ENCODE peak calls at places on chromosomes 6 and 20, in four cellular contexts. Y, B, C and G are unnamed samples.

GRCh38 chr6:3778701-3779573 is 27.4 kb upstream of the PXDC1 start:
- DNase-seq in Y (no peak), B (no peak), C (no peak), G (no peak)

GRCh38 chr6:130136803-130137202 is 85.9 kb downstream of the SAMD3 start:
- DNase-seq in Y (no peak), B (no peak), C (no peak), G (peak; percentile 21)

GRCh38 chr6:159180001-159180400 is 10.8 kb downstream of the FNDC1 start:
- DNase-seq in Y (no peak), B (peak; percentile 64), C (no peak), G (no peak)

GRCh38 chr6:42467651-42468050 is 15.9 kb upstream of the TRERF1 start:
- DNase-seq in Y (no peak), B (no peak), C (no peak), G (no peak)

GRCh38 chr20:61756446-61756845 is 309.2 kb downstream of the TAF4 start:
- DNase-seq in Y (no peak), B (no peak), C (no peak), G (no peak)

GRCh38 chr6:167735498-167736201 is 91.1 kb upstream of the AFDN start:
- DNase-seq in Y (no peak), B (no peak), C (no peak), G (no peak)

GRCh38 chr20:64255361-64256281 is at the start of gene PCMTD2:
- DNase-seq in Y (peak; percentile 88), B (peak; percentile 49), C (peak; percentile 75), G (peak; percentile 43)

GRCh38 chr6:34723203-34723602 is 26.6 kb upstream of the ILRUN start:
- DNase-seq in Y (no peak), B (peak; percentile 3), C (no peak), G (peak; percentile 13)

GRCh38 chr6:41471064-41471895 is 74.9 kb upstream of the FOXP4 start:
- DNase-seq in Y (no peak), B (no peak), C (no peak), G (no peak)

GRCh38 chr6:23656826-23657225 is 469.2 kb upstream of the NRSN1 start:
- DNase-seq in Y (no peak), B (no peak), C (no peak), G (no peak)

GRCh38 chr20:41361757-41362747 is 4.6 kb downstream of the EMILIN3 start:
- DNase-seq in Y (no peak), B (no peak), C (no peak), G (no peak)

GRCh38 chr20:33187491-33187890 is 19.5 kb downstream of the BPIFA2 start:
- DNase-seq in Y (no peak), B (no peak), C (no peak), G (no peak)

GRCh38 chr6:42813906-42814444 is 32.1 kb downstream of the BICRAL start:
- DNase-seq in Y (no peak), B (no peak), C (no peak), G (no peak)

GRCh38 chr20:692044-692443 is 16.4 kb upstream of the SCRT2 start:
- DNase-seq in Y (no peak), B (no peak), C (no peak), G (no peak)

GRCh38 chr20:57897156-57897874 is 187.5 kb upstream of the PMEPA1 start:
- DNase-seq in Y (no peak), B (no peak), C (no peak), G (no peak)

GRCh38 chr6:106309766-106310373 is 15.7 kb downstream of the ATG5 start:
- DNase-seq in Y (no peak), B (no peak), C (no peak), G (no peak)

GRCh38 chr20:49583669-49584417 is 15.9 kb upstream of the PTGIS start:
- DNase-seq in Y (no peak), B (peak; percentile 91), C (peak; percentile 91), G (peak; percentile 88)

GRCh38 chr6:14068133-14068532 is 49.4 kb upstream of the CD83 start:
- DNase-seq in Y (no peak), B (peak; percentile 30), C (no peak), G (peak; percentile 80)

GRCh38 chr6:119431799-119432198 is 82.2 kb upstream of the MAN1A1 start:
- DNase-seq in Y (no peak), B (no peak), C (no peak), G (no peak)

GRCh38 chr6:11830520-11830919 is 51.9 kb upstream of the ADTRP start:
- DNase-seq in Y (no peak), B (no peak), C (no peak), G (no peak)

GRCh38 chr20:13261460-13262301 is 40.6 kb downstream of the ISM1 start:
- DNase-seq in Y (peak; percentile 67), B (no peak), C (peak; percentile 45), G (peak; percentile 8)

GRCh38 chr6:30778001-30778400 is 33.7 kb upstream of the IER3 start:
- DNase-seq in Y (no peak), B (no peak), C (no peak), G (no peak)

GRCh38 chr6:81832304-81832703 is 79.8 kb upstream of the TENT5A start:
- DNase-seq in Y (no peak), B (no peak), C (no peak), G (no peak)

GRCh38 chr6:89690944-89691324 is 52.4 kb upstream of the LYRM2 start:
- DNase-seq in Y (no peak), B (no peak), C (no peak), G (no peak)

GRCh38 chr6:40779399-40779798 is 192.2 kb upstream of the LRFN2 start:
- DNase-seq in Y (no peak), B (peak; percentile 11), C (no peak), G (no peak)

GRCh38 chr6:136761227-136761922 is 30.9 kb downstream of the MAP3K5 start:
- DNase-seq in Y (no peak), B (no peak), C (no peak), G (no peak)

GRCh38 chr6:129860901-129861665 is at the start of gene TMEM244:
- DNase-seq in Y (no peak), B (peak; percentile 42), C (no peak), G (no peak)

GRCh38 chr6:87938287-87938686 is 109.4 kb upstream of the SPACA1 start:
- DNase-seq in Y (no peak), B (no peak), C (no peak), G (no peak)

GRCh38 chr20:58078741-58079522 is 149.5 kb downstream of the ANKRD60 start:
- DNase-seq in Y (no peak), B (no peak), C (no peak), G (no peak)